ENCODE peak calls at places on chromosome 22, in four cellular contexts. I is mammary epithelial cell, D is heart right ventricle, K is GM23338. Y is an unnamed sample.
A peak's percentile ranks its signal among the peaks of the same experiment; 100 is the strongest.

GRCh38 chr22:37178350-37179125 is 9.5 kb downstream of the C1QTNF6 start:
- DNase-seq in I (no peak), D (no peak), K (no peak), Y (no peak)

GRCh38 chr22:36069368-36069767 is 40.7 kb upstream of the RBFOX2 start:
- DNase-seq in I (no peak), D (no peak), K (no peak), Y (no peak)

GRCh38 chr22:48050836-48051235 is 1288.4 kb downstream of the TBC1D22A start:
- DNase-seq in I (no peak), D (no peak), K (no peak), Y (no peak)

GRCh38 chr22:47296405-47297260 is 534.2 kb downstream of the TBC1D22A start:
- DNase-seq in I (no peak), D (no peak), K (peak; percentile 0), Y (no peak)

GRCh38 chr22:40224702-40225101 is 47.0 kb downstream of the TNRC6B start:
- DNase-seq in I (no peak), D (no peak), K (no peak), Y (no peak)

GRCh38 chr22:38963872-38964271 is 6.5 kb downstream of the APOBEC3A start:
- DNase-seq in I (no peak), D (no peak), K (no peak), Y (no peak)

GRCh38 chr22:37471721-37472417 is 14.3 kb downstream of the MFNG start:
- DNase-seq in I (no peak), D (no peak), K (no peak), Y (no peak)

GRCh38 chr22:40628354-40629042 is 8.0 kb downstream of the MRTFA start:
- DNase-seq in I (peak; percentile 84), D (no peak), K (no peak), Y (peak; percentile 53)

GRCh38 chr22:35477911-35478582 is 62.6 kb upstream of the RASD2 start:
- DNase-seq in I (no peak), D (peak; percentile 50), K (no peak), Y (peak; percentile 96)

GRCh38 chr22:31676700-31677099 is 14.7 kb upstream of the PISD start:
- DNase-seq in I (peak; percentile 92), D (peak; percentile 94), K (peak; percentile 98), Y (no peak)

GRCh38 chr22:40031766-40032470 is 37.2 kb downstream of the FAM83F start:
- DNase-seq in I (no peak), D (no peak), K (no peak), Y (no peak)

GRCh38 chr22:29840498-29840897 is 2.4 kb upstream of the ASCC2 start:
- DNase-seq in I (peak; percentile 29), D (no peak), K (no peak), Y (no peak)

GRCh38 chr22:20931126-20931654 is 14.0 kb downstream of the CRKL start:
- DNase-seq in I (no peak), D (no peak), K (no peak), Y (no peak)

GRCh38 chr22:45688606-45689080 is 17.0 kb downstream of the ATXN10 start:
- DNase-seq in I (peak; percentile 62), D (no peak), K (no peak), Y (peak; percentile 91)

GRCh38 chr22:42934338-42934737 is 77.3 kb upstream of the ARFGAP3 start:
- DNase-seq in I (no peak), D (no peak), K (no peak), Y (no peak)
- H3K4me1 ChIP-seq in I (peaks cover 69% of the 10 kb centered on the region), D (peaks cover 66% of the 10 kb centered on the region), K (peaks cover 14% of the 10 kb centered on the region), Y (peaks cover 64% of the 10 kb centered on the region)

GRCh38 chr22:49452362-49452946 is 375.2 kb downstream of the BRD1 start:
- DNase-seq in I (no peak), D (no peak), K (no peak), Y (no peak)

GRCh38 chr22:49449811-49450386 is 377.8 kb downstream of the BRD1 start:
- DNase-seq in I (no peak), D (no peak), K (no peak), Y (no peak)

GRCh38 chr22:49449377-49449776 is 378.3 kb downstream of the BRD1 start:
- DNase-seq in I (no peak), D (no peak), K (no peak), Y (no peak)

GRCh38 chr22:49450521-49450920 is 377.2 kb downstream of the BRD1 start:
- DNase-seq in I (no peak), D (no peak), K (no peak), Y (no peak)

DNA sequence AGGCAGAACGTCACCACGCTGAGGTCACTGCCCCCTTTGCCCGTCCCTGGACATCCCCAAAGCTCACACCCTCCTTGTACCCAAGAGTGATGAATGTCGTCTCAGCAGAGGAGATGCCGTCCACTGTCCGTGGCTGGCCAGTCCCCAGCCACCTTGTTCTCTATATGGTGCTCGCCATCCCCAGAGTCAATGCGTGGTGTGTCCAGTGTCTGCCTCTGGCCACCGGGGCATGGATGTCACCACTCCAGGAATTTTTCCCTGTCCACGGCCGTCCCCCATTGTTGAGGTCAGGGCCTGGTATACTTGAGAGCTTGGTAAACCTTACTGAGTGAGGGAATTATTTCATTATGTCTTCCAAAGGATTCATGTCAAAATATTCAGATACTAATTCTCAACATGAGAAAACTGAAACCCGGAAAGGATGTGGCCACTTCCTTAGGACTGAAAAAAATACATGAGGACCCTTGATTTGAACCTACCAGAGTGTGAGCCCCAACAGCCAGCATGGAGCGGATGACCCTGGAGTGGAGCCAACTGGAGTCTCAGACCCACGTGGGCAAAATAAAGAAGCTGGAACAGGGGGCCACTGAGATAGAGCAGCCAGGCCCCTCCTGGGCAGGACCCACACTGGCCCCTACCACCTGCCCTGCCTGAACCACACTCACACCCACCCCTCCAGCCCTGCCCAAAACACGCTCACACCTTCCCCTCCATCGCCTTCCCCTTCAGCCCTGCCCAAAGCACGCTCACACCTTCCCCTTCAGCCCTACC is 376.4 kb downstream of the BRD1 start:
- DNase-seq in I (no peak), D (no peak), K (no peak), Y (no peak)
- H3K4me3 ChIP-seq in I (no peak overlapping the region), D (no peak overlapping the region), K (no peak overlapping the region), Y (no peak overlapping the region)

GRCh38 chr22:50191041-50191740 is 5.5 kb downstream of the TRABD start:
- DNase-seq in I (no peak), D (peak; percentile 33), K (no peak), Y (no peak)
- H3K4me1 ChIP-seq in I (peaks cover 41% of the 10 kb centered on the region), D (peaks cover 10% of the 10 kb centered on the region), K (peaks cover 8% of the 10 kb centered on the region), Y (peaks cover 46% of the 10 kb centered on the region)

DNA sequence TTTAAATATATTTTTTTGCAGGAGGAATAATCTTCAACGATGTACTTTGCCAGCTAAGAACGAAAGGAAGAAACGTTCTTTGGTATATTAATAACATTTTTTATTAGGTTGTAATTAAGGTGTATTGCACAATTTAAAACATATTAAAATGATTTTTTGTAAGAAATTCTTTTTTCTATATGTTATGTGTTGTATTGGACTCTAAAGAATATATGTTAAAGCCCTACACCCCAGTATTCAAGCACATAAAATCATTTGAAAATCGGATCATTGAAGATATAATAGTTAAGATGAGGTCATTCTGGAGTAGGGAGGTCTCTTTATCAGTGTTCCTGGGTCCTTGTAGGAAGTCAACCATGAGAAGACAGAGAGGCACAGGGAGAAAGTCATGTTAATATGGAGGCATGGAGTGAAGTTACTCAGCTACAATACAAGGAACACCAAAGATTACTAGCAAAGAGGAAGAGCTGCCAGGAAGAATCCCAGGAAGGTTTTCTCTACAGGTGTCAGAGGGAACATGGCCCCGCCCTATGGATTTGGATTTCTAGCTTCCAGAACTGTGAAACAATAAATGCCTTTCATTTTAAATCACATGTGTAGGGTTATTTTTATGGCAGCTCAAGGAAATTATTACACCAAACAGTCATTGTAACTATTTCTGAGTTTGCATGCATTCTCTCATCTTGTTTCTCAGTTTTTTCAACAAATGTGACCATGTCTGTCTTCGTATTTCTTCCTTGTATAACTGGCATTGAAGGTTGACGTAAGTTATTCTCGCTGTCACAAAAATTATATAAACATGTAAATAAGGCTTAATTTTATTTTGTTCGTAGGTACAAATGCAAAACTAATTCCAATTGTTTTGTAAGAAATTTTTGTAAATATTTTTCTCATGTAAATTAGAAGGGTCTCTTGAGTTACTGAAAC is 75.4 kb upstream of the VPREB1 start:
- DNase-seq in I (no peak), D (no peak), K (no peak), Y (no peak)
- H3K4me3 ChIP-seq in I (no peak overlapping the region), D (no peak overlapping the region), K (no peak overlapping the region), Y (no peak overlapping the region)

GRCh38 chr22:22242488-22242887 is 2.1 kb upstream of the VPREB1 start:
- DNase-seq in I (no peak), D (no peak), K (no peak), Y (no peak)
- H3K4me1 ChIP-seq in I (no peaks in the 10 kb centered on the region), D (no peaks in the 10 kb centered on the region), K (no peaks in the 10 kb centered on the region), Y (no peaks in the 10 kb centered on the region)